ENCODE peak calls at places on chromosomes 12 and 14, in four cellular contexts. E is stomach; B is CD8-positive, alpha-beta T cell; F is effector memory CD4-positive, alpha-beta T cell. Z is an unnamed sample.

GRCh38 chr14:26595922-26596721 is 1.7 kb downstream of the NOVA1 start:
- DNase-seq in E (no peak), B (no peak), F (no peak), Z (no peak)

GRCh38 chr14:97706814-97707213 is 909.6 kb downstream of the VRK1 start:
- DNase-seq in E (no peak), B (no peak), F (no peak), Z (no peak)

GRCh38 chr12:110345176-110345651 is 58.3 kb downstream of the ANAPC7 start:
- DNase-seq in E (no peak), B (no peak), F (no peak), Z (peak; percentile 39)

GRCh38 chr12:89161553-89161952 is 190.7 kb downstream of the DUSP6 start:
- DNase-seq in E (no peak), B (no peak), F (no peak), Z (no peak)

GRCh38 chr12:561908-562593 is 101.2 kb downstream of the NINJ2 start:
- DNase-seq in E (no peak), B (no peak), F (no peak), Z (peak; percentile 67)

GRCh38 chr14:95507701-95508103 is 8.7 kb downstream of the SYNE3 start:
- DNase-seq in E (peak; percentile 51), B (no peak), F (no peak), Z (peak; percentile 86)

GRCh38 chr14:99821519-99822165 is 28.4 kb downstream of the EML1 start:
- DNase-seq in E (no peak), B (no peak), F (no peak), Z (no peak)

GRCh38 chr12:47965581-47965980 is 2.2 kb downstream of the TMEM106C start:
- DNase-seq in E (no peak), B (no peak), F (no peak), Z (no peak)

GRCh38 chr12:23614280-23614679 is 335.2 kb downstream of the SOX5 start:
- DNase-seq in E (no peak), B (no peak), F (no peak), Z (no peak)

GRCh38 chr14:99744199-99744872 is 48.9 kb upstream of the EML1 start:
- DNase-seq in E (no peak), B (no peak), F (no peak), Z (no peak)

GRCh38 chr12:109999983-110000505 is 814 bp downstream of the ANKRD13A start:
- DNase-seq in E (peak; percentile 35), B (no peak), F (no peak), Z (peak; percentile 20)

GRCh38 chr14:83575301-83575700 is 1954.6 kb upstream of the FLRT2 start:
- DNase-seq in E (no peak), B (no peak), F (no peak), Z (no peak)

GRCh38 chr12:126776047-126776446 is 1490.9 kb upstream of the TMEM132C start:
- DNase-seq in E (no peak), B (no peak), F (no peak), Z (no peak)

GRCh38 chr12:7966558-7966957 is 30.6 kb upstream of the SLC2A3 start:
- DNase-seq in E (no peak), B (no peak), F (no peak), Z (no peak)

GRCh38 chr12:62363506-62363905 is 103.1 kb upstream of the MON2 start:
- DNase-seq in E (no peak), B (no peak), F (no peak), Z (no peak)

GRCh38 chr12:4918950-4919660 is 9.4 kb downstream of the KCNA1 start:
- DNase-seq in E (no peak), B (no peak), F (no peak), Z (no peak)

GRCh38 chr14:92668266-92668973 is 80.0 kb downstream of the LGMN start:
- DNase-seq in E (no peak), B (no peak), F (no peak), Z (no peak)

GRCh38 chr12:46110220-46110700 is 119.9 kb upstream of the SCAF11 start:
- DNase-seq in E (peak; percentile 33), B (no peak), F (no peak), Z (peak; percentile 35)

GRCh38 chr12:89756638-89757321 is 48.1 kb upstream of the ATP2B1 start:
- DNase-seq in E (no peak), B (no peak), F (no peak), Z (peak; percentile 56)

GRCh38 chr12:95996034-95996658 is at the start of gene HAL:
- DNase-seq in E (peak; percentile 45), B (no peak), F (no peak), Z (peak; percentile 68)

GRCh38 chr12:118107026-118107425 is 3.2 kb upstream of the VSIG10 start:
- DNase-seq in E (no peak), B (no peak), F (no peak), Z (no peak)

GRCh38 chr14:85332401-85332800 is 197.5 kb upstream of the FLRT2 start:
- DNase-seq in E (no peak), B (no peak), F (no peak), Z (no peak)

GRCh38 chr12:107565551-107565950 is 120.0 kb upstream of the PWP1 start:
- DNase-seq in E (no peak), B (no peak), F (no peak), Z (no peak)

GRCh38 chr14:61963926-61964325 is 201.7 kb downstream of the SNAPC1 start:
- DNase-seq in E (no peak), B (no peak), F (no peak), Z (no peak)

GRCh38 chr12:62660763-62661162 is 194.1 kb downstream of the MON2 start:
- DNase-seq in E (no peak), B (no peak), F (no peak), Z (no peak)

GRCh38 chr14:77184396-77185092 is 2.9 kb downstream of the TMEM63C start:
- DNase-seq in E (no peak), B (no peak), F (no peak), Z (no peak)

GRCh38 chr12:97131220-97131981 is 224.3 kb downstream of the NEDD1 start:
- DNase-seq in E (no peak), B (no peak), F (no peak), Z (no peak)

GRCh38 chr12:13559318-13559978 is 362.9 kb downstream of the EMP1 start:
- DNase-seq in E (peak; percentile 71), B (no peak), F (no peak), Z (peak; percentile 66)

GRCh38 chr14:65412881-65413738 is 580 bp downstream of the FUT8 start:
- DNase-seq in E (peak; percentile 74), B (no peak), F (peak; percentile 35), Z (no peak)

GRCh38 chr12:88650715-88651114 is 70.4 kb upstream of the KITLG start:
- DNase-seq in E (no peak), B (no peak), F (no peak), Z (no peak)

GRCh38 chr12:25014961-25015360 is 66.1 kb upstream of the BCAT1 start:
- DNase-seq in E (no peak), B (no peak), F (no peak), Z (no peak)

GRCh38 chr12:121955258-121956040 is 37.1 kb downstream of the CFAP251 start:
- DNase-seq in E (no peak), B (no peak), F (no peak), Z (no peak)

GRCh38 chr12:50533203-50533584 is 28.4 kb downstream of the DIP2B start:
- DNase-seq in E (no peak), B (no peak), F (no peak), Z (no peak)
- H3K27ac ChIP-seq in E (peak overlapping the region; percentile 61), B (peak overlapping the region; percentile 19), F (peak overlapping the region; percentile 50), Z (peak overlapping the region; percentile 91)

GRCh38 chr12:93678779-93679178 is 1.6 kb downstream of the CRADD start:
- DNase-seq in E (no peak), B (no peak), F (no peak), Z (no peak)
- H3K27ac ChIP-seq in E (no peak overlapping the region), B (no peak overlapping the region), F (no peak overlapping the region), Z (no peak overlapping the region)

GRCh38 chr12:57066245-57066644 is 12.3 kb downstream of the NEMP1 start:
- DNase-seq in E (no peak), B (no peak), F (no peak), Z (no peak)

GRCh38 chr12:57069522-57069921 is 9.1 kb downstream of the NEMP1 start:
- DNase-seq in E (peak; percentile 60), B (no peak), F (peak; percentile 24), Z (peak; percentile 69)

GRCh38 chr12:57058454-57058853 is 8.5 kb upstream of the MYO1A start:
- DNase-seq in E (no peak), B (no peak), F (no peak), Z (no peak)

GRCh38 chr12:57063991-57064725 is 14.2 kb upstream of the MYO1A start:
- DNase-seq in E (no peak), B (no peak), F (peak; percentile 11), Z (no peak)
- H3K27ac ChIP-seq in E (no peak overlapping the region), B (peak overlapping the region; percentile 61), F (peak overlapping the region; percentile 72), Z (no peak overlapping the region)

GRCh38 chr12:69698054-69698453 is 1.0 kb downstream of the BEST3 start:
- DNase-seq in E (no peak), B (no peak), F (no peak), Z (no peak)
- H3K27ac ChIP-seq in E (no peak overlapping the region), B (no peak overlapping the region), F (no peak overlapping the region), Z (no peak overlapping the region)

GRCh38 chr12:52199294-52199920 is 7.6 kb upstream of the KRT80 start:
- DNase-seq in E (no peak), B (no peak), F (no peak), Z (no peak)
- H3K27ac ChIP-seq in E (no peak overlapping the region), B (no peak overlapping the region), F (no peak overlapping the region), Z (no peak overlapping the region)

GRCh38 chr12:131114331-131114730 is 160.6 kb downstream of the ADGRD1 start:
- DNase-seq in E (no peak), B (no peak), F (no peak), Z (no peak)
- H3K27ac ChIP-seq in E (no peak overlapping the region), B (no peak overlapping the region), F (no peak overlapping the region), Z (no peak overlapping the region)

GRCh38 chr12:6354539-6355393 is 12.9 kb upstream of the TNFRSF1A start:
- DNase-seq in E (no peak), B (no peak), F (no peak), Z (no peak)

GRCh38 chr12:6351622-6352021 is 9.7 kb upstream of the TNFRSF1A start:
- DNase-seq in E (no peak), B (no peak), F (no peak), Z (no peak)

GRCh38 chr12:6356374-6356820 is 14.5 kb upstream of the TNFRSF1A start:
- DNase-seq in E (no peak), B (no peak), F (no peak), Z (no peak)

GRCh38 chr12:6355491-6356373 is 13.9 kb upstream of the TNFRSF1A start:
- DNase-seq in E (no peak), B (no peak), F (no peak), Z (no peak)

GRCh38 chr12:6352198-6353173 is 10.6 kb upstream of the TNFRSF1A start:
- DNase-seq in E (no peak), B (no peak), F (no peak), Z (no peak)
- H3K27ac ChIP-seq in E (peak overlapping the region; percentile 33), B (no peak overlapping the region), F (no peak overlapping the region), Z (no peak overlapping the region)

DNA sequence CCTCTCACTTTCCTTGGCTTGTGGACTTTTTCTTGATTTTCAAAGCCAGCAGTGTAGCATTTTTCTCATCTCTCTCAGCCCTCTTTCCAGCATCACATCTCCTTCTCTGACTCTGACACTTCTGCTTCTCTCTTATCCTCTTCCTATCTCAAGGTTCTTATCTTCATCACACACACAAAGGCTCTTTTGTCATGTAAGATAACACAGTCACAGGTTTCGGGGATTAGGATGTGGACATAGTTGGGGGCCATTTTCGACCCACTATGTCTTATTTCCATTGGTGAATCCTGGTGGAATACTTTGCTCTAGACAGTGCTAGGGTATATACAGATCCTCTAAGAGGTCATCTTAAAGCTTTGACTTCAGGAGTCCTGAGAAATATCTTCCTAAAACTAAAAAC is 719.3 kb upstream of the TBX3 start:
- DNase-seq in E (no peak), B (no peak), F (no peak), Z (no peak)
- H3K27ac ChIP-seq in E (no peak overlapping the region), B (no peak overlapping the region), F (no peak overlapping the region), Z (no peak overlapping the region)

GRCh38 chr14:68576031-68576430 is 216.8 kb downstream of the ZFP36L1 start:
- DNase-seq in E (no peak), B (no peak), F (no peak), Z (no peak)
- H3K27ac ChIP-seq in E (no peak overlapping the region), B (no peak overlapping the region), F (no peak overlapping the region), Z (no peak overlapping the region)